ENCODE peak calls at places on chromosomes 6 and 20, in five cellular contexts. I is NCI-H345, Z is neural crest cell, C is Ammon's horn, Q is amniotic stem cell. G is an unnamed sample.

GRCh38 chr6:43505718-43506117 is 4.4 kb downstream of the LRRC73 start:
- DNase-seq in I (no peak), Z (no peak), C (no peak), Q (no peak), G (no peak)

GRCh38 chr6:46501136-46502089 is 10.2 kb upstream of the RCAN2 start:
- DNase-seq in I (no peak), Z (no peak), C (no peak), Q (peak; percentile 23), G (no peak)

GRCh38 chr6:158758464-158758863 is 60.7 kb downstream of the EZR start:
- DNase-seq in I (peak; percentile 94), Z (no peak), C (no peak), Q (no peak), G (peak; percentile 99)

GRCh38 chr6:156231353-156231752 is 545.8 kb upstream of the ARID1B start:
- DNase-seq in I (no peak), Z (no peak), C (no peak), Q (no peak), G (no peak)

GRCh38 chr20:39468703-39469102 is 506.6 kb downstream of the DHX35 start:
- DNase-seq in I (no peak), Z (no peak), C (no peak), Q (no peak), G (no peak)

GRCh38 chr6:129177801-129178200 is 294.9 kb downstream of the LAMA2 start:
- DNase-seq in I (no peak), Z (no peak), C (no peak), Q (no peak), G (no peak)

GRCh38 chr6:163837681-163838431 is 423.3 kb downstream of the QKI start:
- DNase-seq in I (no peak), Z (peak; percentile 5), C (peak; percentile 58), Q (no peak), G (no peak)

GRCh38 chr20:24683676-24684075 is 214.2 kb downstream of the SYNDIG1 start:
- DNase-seq in I (no peak), Z (no peak), C (no peak), Q (no peak), G (no peak)

GRCh38 chr6:133697666-133698065 is 191.2 kb upstream of the TCF21 start:
- DNase-seq in I (no peak), Z (no peak), C (peak; percentile 68), Q (no peak), G (peak; percentile 99)

GRCh38 chr20:44494266-44494665 is 18.6 kb downstream of the TTPAL start:
- DNase-seq in I (no peak), Z (no peak), C (no peak), Q (peak; percentile 10), G (no peak)

GRCh38 chr6:99467509-99468106 is 42.5 kb upstream of the PNISR start:
- DNase-seq in I (peak; percentile 21), Z (no peak), C (peak; percentile 40), Q (no peak), G (peak; percentile 59)

GRCh38 chr6:150129616-150130505 is 13.0 kb upstream of the PPP1R14C start:
- DNase-seq in I (no peak), Z (no peak), C (no peak), Q (no peak), G (no peak)

GRCh38 chr20:62482970-62483369 is 7.2 kb upstream of the GATA5 start:
- DNase-seq in I (no peak), Z (no peak), C (no peak), Q (no peak), G (no peak)

GRCh38 chr6:23412770-23413169 is 713.2 kb upstream of the NRSN1 start:
- DNase-seq in I (no peak), Z (no peak), C (no peak), Q (no peak), G (no peak)

GRCh38 chr6:124961784-124962611 is at the start of gene RNF217:
- DNase-seq in I (peak; percentile 64), Z (peak; percentile 35), C (peak; percentile 76), Q (no peak), G (peak; percentile 53)

GRCh38 chr6:108565893-108566292 is 5.2 kb downstream of the FOXO3 start:
- DNase-seq in I (no peak), Z (no peak), C (peak; percentile 64), Q (no peak), G (no peak)

GRCh38 chr6:142744836-142745235 is 200.1 kb downstream of the HIVEP2 start:
- DNase-seq in I (no peak), Z (no peak), C (no peak), Q (no peak), G (no peak)

GRCh38 chr20:36726168-36726567 is 19.7 kb downstream of the NDRG3 start:
- DNase-seq in I (no peak), Z (no peak), C (no peak), Q (no peak), G (no peak)

GRCh38 chr6:15709665-15710269 is 46.9 kb upstream of the DTNBP1 start:
- DNase-seq in I (no peak), Z (no peak), C (no peak), Q (no peak), G (no peak)

GRCh38 chr6:152509916-152510315 is 127.2 kb downstream of the SYNE1 start:
- DNase-seq in I (no peak), Z (no peak), C (no peak), Q (no peak), G (no peak)

GRCh38 chr6:40409716-40410397 is 177.3 kb downstream of the LRFN2 start:
- DNase-seq in I (no peak), Z (no peak), C (no peak), Q (no peak), G (peak; percentile 48)

GRCh38 chr6:33815854-33816253 is 12.1 kb upstream of the MLN start:
- DNase-seq in I (peak; percentile 34), Z (peak; percentile 26), C (peak; percentile 57), Q (no peak), G (peak; percentile 68)

GRCh38 chr6:79225718-79226117 is 8.8 kb downstream of the HMGN3 start:
- DNase-seq in I (no peak), Z (no peak), C (no peak), Q (no peak), G (no peak)

GRCh38 chr20:52217689-52218395 is 26.3 kb upstream of the ZFP64 start:
- DNase-seq in I (no peak), Z (no peak), C (no peak), Q (no peak), G (peak; percentile 63)

GRCh38 chr20:24763386-24764026 is 185.6 kb upstream of the CST7 start:
- DNase-seq in I (no peak), Z (no peak), C (no peak), Q (no peak), G (no peak)

GRCh38 chr6:80457044-80457933 is 350.8 kb downstream of the BCKDHB start:
- DNase-seq in I (no peak), Z (no peak), C (peak; percentile 87), Q (peak; percentile 66), G (no peak)

GRCh38 chr6:21258665-21259064 is 334.9 kb upstream of the SOX4 start:
- DNase-seq in I (no peak), Z (no peak), C (no peak), Q (no peak), G (no peak)

GRCh38 chr6:73180718-73181619 is 44.3 kb downstream of the KHDC1L start:
- DNase-seq in I (peak; percentile 65), Z (no peak), C (peak; percentile 78), Q (peak; percentile 52), G (peak; percentile 75)

GRCh38 chr6:142153230-142153629 is 6.2 kb downstream of the VTA1 start:
- DNase-seq in I (no peak), Z (no peak), C (no peak), Q (no peak), G (no peak)

GRCh38 chr20:36848677-36849076 is 27.3 kb upstream of the TLDC2 start:
- DNase-seq in I (no peak), Z (no peak), C (no peak), Q (no peak), G (no peak)

GRCh38 chr20:41145821-41146620 is 8.7 kb downstream of the PLCG1 start:
- DNase-seq in I (peak; percentile 29), Z (no peak), C (peak; percentile 63), Q (no peak), G (peak; percentile 53)

GRCh38 chr20:1465470-1466210 is 1.0 kb downstream of the NSFL1C start:
- DNase-seq in I (no peak), Z (no peak), C (no peak), Q (no peak), G (no peak)

GRCh38 chr20:57960803-57961575 is 251.2 kb upstream of the PMEPA1 start:
- DNase-seq in I (no peak), Z (no peak), C (no peak), Q (no peak), G (peak; percentile 86)

GRCh38 chr6:158686311-158686710 is 36.5 kb downstream of the SYTL3 start:
- DNase-seq in I (no peak), Z (no peak), C (no peak), Q (no peak), G (no peak)

GRCh38 chr6:79152269-79152737 is 74.2 kb upstream of the PHIP start:
- DNase-seq in I (no peak), Z (no peak), C (no peak), Q (no peak), G (no peak)

GRCh38 chr6:128676456-128676855 is 156.1 kb upstream of the PTPRK start:
- DNase-seq in I (no peak), Z (no peak), C (no peak), Q (no peak), G (no peak)